ENCODE peak calls at places on chromosomes 13 and 19, in six cellular contexts. X is fibroblast of lung, I is Peyer's patch, G is H9, D is upper lobe of right lung, K is upper lobe of left lung. U is an unnamed sample.
A peak's percentile ranks its signal among the peaks of the same experiment; 100 is the strongest.

GRCh38 chr13:74930402-74931165 is 551.4 kb downstream of the TBC1D4 start:
- DNase-seq in I (no peak), K (no peak), D (no peak), G (no peak), X (peak; percentile 64), U (no peak)

GRCh38 chr13:75405976-75406703 is 75.8 kb downstream of the TBC1D4 start:
- DNase-seq in I (no peak), K (no peak), D (no peak), X (peak; percentile 42), G (no peak), U (no peak)

GRCh38 chr19:3538258-3538929 is 580 bp upstream of the TEKTIP1 start:
- DNase-seq in D (no peak), K (no peak), X (no peak), G (no peak), I (no peak), U (no peak)

GRCh38 chr19:49875801-49876421 is 1.2 kb downstream of the AKT1S1 start:
- DNase-seq in K (peak; percentile 89), X (peak; percentile 55), I (peak; percentile 68), G (peak; percentile 65), D (peak; percentile 86), U (peak; percentile 38)

GRCh38 chr13:45718063-45718462 is 15.9 kb downstream of the CBY2 start:
- DNase-seq in D (no peak), K (no peak), X (peak; percentile 32), I (no peak), G (peak; percentile 41), U (no peak)

GRCh38 chr13:93320942-93321341 is 94.3 kb downstream of the GPC6 start:
- DNase-seq in K (no peak), D (no peak), I (no peak), G (no peak), X (peak; percentile 79), U (no peak)

GRCh38 chr19:50793558-50794065 is 3.4 kb downstream of the ACP4 start:
- DNase-seq in X (no peak), K (no peak), I (no peak), G (no peak), D (no peak), U (no peak)

GRCh38 chr19:47056416-47056815 is 8.0 kb upstream of the TMEM160 start:
- DNase-seq in D (no peak), K (no peak), X (no peak), G (no peak), I (no peak), U (no peak)

GRCh38 chr19:41755328-41755913 is at the start of gene CEACAM6:
- DNase-seq in I (no peak), X (no peak), D (no peak), G (peak; percentile 32), K (no peak), U (no peak)

DNA sequence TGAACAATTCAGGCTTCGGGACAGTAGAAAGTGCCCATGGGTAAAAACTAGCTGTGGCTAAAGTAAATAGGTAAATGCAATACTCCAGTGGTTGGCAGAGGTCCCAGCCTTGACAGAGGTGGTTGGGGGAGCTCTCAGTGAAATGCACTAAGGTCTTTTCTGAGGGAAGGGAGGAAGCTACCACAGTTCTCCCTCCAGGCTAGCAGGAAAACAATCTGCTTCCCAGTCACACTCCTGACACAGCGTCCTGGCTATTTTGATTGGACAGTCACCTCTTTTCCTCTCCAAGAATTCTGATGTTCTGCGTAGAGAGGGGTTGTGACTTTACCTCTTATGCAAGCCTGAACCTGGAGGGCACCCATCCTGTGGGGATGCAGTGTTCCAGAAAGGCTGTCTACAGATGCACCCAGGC is 128.7 kb downstream of the CYSLTR2 start:
- DNase-seq in D (no peak), I (no peak), G (no peak), X (no peak), K (no peak), U (no peak)
- H3K27ac ChIP-seq in D (no peak overlapping the region), I (peak overlapping the region; percentile 30), G (no peak overlapping the region), X (peak overlapping the region; percentile 84), K (peak overlapping the region; percentile 76), U (no peak overlapping the region)

GRCh38 chr13:101298517-101298916 is 117.8 kb downstream of the NALCN start:
- DNase-seq in X (no peak), I (no peak), G (no peak), D (no peak), K (no peak), U (no peak)
- H3K27ac ChIP-seq in X (no peak overlapping the region), I (no peak overlapping the region), G (no peak overlapping the region), D (no peak overlapping the region), K (no peak overlapping the region), U (no peak overlapping the region)

DNA sequence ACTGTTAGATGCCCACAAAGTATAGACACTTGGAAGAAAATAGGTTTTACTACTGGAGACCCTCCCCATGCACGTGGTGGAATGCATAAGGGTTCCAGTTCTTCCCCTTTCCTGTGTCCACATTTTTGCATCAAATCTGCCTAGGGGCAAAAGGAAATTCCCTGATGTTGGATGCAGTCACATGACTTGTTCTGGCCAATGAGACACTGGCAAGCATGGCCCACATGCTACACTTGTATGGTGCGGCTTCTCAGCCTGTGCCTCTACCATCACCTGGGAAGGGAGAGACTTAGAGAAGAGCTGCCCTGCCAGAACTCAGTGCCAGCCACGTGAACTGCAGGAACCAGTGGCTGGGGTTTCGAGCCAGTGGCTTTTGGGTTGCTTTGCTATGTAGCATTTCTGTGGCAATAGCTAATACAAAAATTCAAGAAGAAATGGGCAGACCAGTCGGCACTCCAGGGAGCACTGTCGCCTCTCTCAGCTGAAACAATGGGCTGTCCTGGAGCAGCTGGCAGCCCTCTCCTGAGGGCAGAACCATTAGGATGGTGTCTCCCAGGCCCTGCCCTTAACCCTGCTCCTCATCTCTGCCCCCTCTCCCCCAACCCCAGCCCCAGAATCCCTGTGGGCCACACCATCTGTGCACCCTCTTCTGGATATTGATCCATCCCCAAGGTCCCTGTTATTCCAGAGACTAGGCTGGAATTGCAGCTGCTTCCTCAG is 634.0 kb downstream of the UQCRFS1 start:
- DNase-seq in K (no peak), D (no peak), I (no peak), X (no peak), G (no peak), U (no peak)
- H3K27ac ChIP-seq in K (no peak overlapping the region), D (no peak overlapping the region), I (no peak overlapping the region), X (no peak overlapping the region), G (no peak overlapping the region), U (no peak overlapping the region)

GRCh38 chr19:1935484-1936208 is 5.3 kb upstream of the CSNK1G2 start:
- DNase-seq in K (no peak), I (no peak), X (peak; percentile 65), G (no peak), D (no peak), U (no peak)

GRCh38 chr19:1938071-1938470 is 2.9 kb upstream of the CSNK1G2 start:
- DNase-seq in D (no peak), G (no peak), X (no peak), K (no peak), I (no peak), U (no peak)

GRCh38 chr19:1936916-1937610 is 3.9 kb upstream of the CSNK1G2 start:
- DNase-seq in D (peak; percentile 64), K (peak; percentile 81), X (no peak), I (no peak), G (no peak), U (no peak)

GRCh38 chr19:1933942-1934341 is 7.0 kb upstream of the CSNK1G2 start:
- DNase-seq in D (no peak), X (no peak), K (no peak), G (no peak), I (no peak), U (no peak)

GRCh38 chr19:1936430-1936829 is 4.5 kb upstream of the CSNK1G2 start:
- DNase-seq in G (no peak), K (no peak), D (no peak), I (no peak), X (no peak), U (no peak)
- H3K27ac ChIP-seq in G (no peak overlapping the region), K (no peak overlapping the region), D (no peak overlapping the region), I (no peak overlapping the region), X (no peak overlapping the region), U (no peak overlapping the region)